ENCODE peak calls at places on chromosome 13, in four cellular contexts. Z is A549, M is IMR-90, J is K562. C is an unnamed sample.

GRCh38 chr13:73278186-73278585 is 219.4 kb downstream of the KLF5 start:
- DNase-seq in Z (no peak), M (no peak), J (no peak), C (no peak)

GRCh38 chr13:34019870-34020269 is 201.9 kb downstream of the RFC3 start:
- DNase-seq in Z (peak), M (no peak), J (no peak), C (no peak)

GRCh38 chr13:27822258-27822872 is 30.1 kb downstream of the GSX1 start:
- DNase-seq in J (no peak), M (no peak), Z (no peak), C (no peak)

GRCh38 chr13:64471916-64472315 is 2758.2 kb downstream of the PCDH9 start:
- DNase-seq in Z (peak), J (no peak), M (peak), C (no peak)

GRCh38 chr13:55761986-55762385 is 1378.7 kb upstream of the PRR20A start:
- DNase-seq in Z (no peak), M (no peak), J (no peak), C (no peak)

GRCh38 chr13:110475550-110476219 is 85.8 kb downstream of the RAB20 start:
- DNase-seq in Z (no peak), M (no peak), J (no peak), C (no peak)

GRCh38 chr13:91375119-91375729 is 23.2 kb upstream of the GPC5 start:
- DNase-seq in M (peak), Z (peak), J (peak), C (no peak)

GRCh38 chr13:87403748-87404432 is 267.3 kb upstream of the SLITRK5 start:
- DNase-seq in M (no peak), J (no peak), Z (no peak), C (no peak)

GRCh38 chr13:58239774-58240268 is 608.3 kb downstream of the PCDH17 start:
- DNase-seq in Z (no peak), J (no peak), M (no peak), C (no peak)

GRCh38 chr13:60265566-60265965 is 101.8 kb upstream of the DIAPH3 start:
- DNase-seq in J (no peak), M (no peak), Z (no peak), C (no peak)

GRCh38 chr13:33606692-33607091 is 211.3 kb upstream of the RFC3 start:
- DNase-seq in J (no peak), Z (peak), M (no peak), C (no peak)

GRCh38 chr13:99981115-99982020 is at the start of gene ZIC2:
- DNase-seq in Z (peak), M (no peak), J (peak), C (no peak)

GRCh38 chr13:21686761-21687391 is 16.0 kb downstream of the FGF9 start:
- DNase-seq in M (no peak), J (no peak), Z (no peak), C (peak)

GRCh38 chr13:33634526-33635111 is 183.3 kb upstream of the RFC3 start:
- DNase-seq in M (no peak), Z (no peak), J (no peak), C (no peak)

GRCh38 chr13:33671560-33671959 is 146.4 kb upstream of the RFC3 start:
- DNase-seq in Z (no peak), J (no peak), M (no peak), C (no peak)

GRCh38 chr13:85204668-85205344 is 594.4 kb downstream of the SLITRK6 start:
- DNase-seq in Z (no peak), J (no peak), M (no peak), C (no peak)

GRCh38 chr13:77492982-77493381 is 42.5 kb upstream of the SCEL start:
- DNase-seq in Z (peak), M (no peak), J (no peak), C (no peak)

GRCh38 chr13:68713394-68713793 is 1394.2 kb upstream of the ATXN8OS start:
- DNase-seq in Z (no peak), M (no peak), J (no peak), C (no peak)

GRCh38 chr13:65472336-65472735 is 1757.8 kb downstream of the PCDH9 start:
- DNase-seq in Z (no peak), J (no peak), M (no peak), C (no peak)

GRCh38 chr13:74886496-74886895 is 595.5 kb downstream of the TBC1D4 start:
- DNase-seq in M (peak), Z (peak), J (no peak), C (no peak)

GRCh38 chr13:112907916-112908315 is 61.1 kb upstream of the MCF2L start:
- DNase-seq in Z (no peak), J (no peak), M (no peak), C (no peak)

GRCh38 chr13:103203750-103204330 is 137.6 kb upstream of the SLC10A2 start:
- DNase-seq in Z (no peak), M (no peak), J (no peak), C (no peak)

GRCh38 chr13:74301200-74302063 is 167.2 kb upstream of the KLF12 start:
- DNase-seq in J (no peak), M (peak), Z (no peak), C (no peak)

GRCh38 chr13:91017669-91018053 is 329.8 kb upstream of the MIR17HG start:
- DNase-seq in M (no peak), Z (peak), J (no peak), C (no peak)

GRCh38 chr13:101785858-101786257 is 333.4 kb downstream of the ITGBL1 start:
- DNase-seq in J (no peak), Z (peak), M (peak), C (no peak)

GRCh38 chr13:50957620-50958019 is 48.0 kb downstream of the RNASEH2B start:
- DNase-seq in Z (no peak), J (no peak), M (no peak), C (no peak)

GRCh38 chr13:99687728-99688397 is 186.6 kb downstream of the TM9SF2 start:
- DNase-seq in Z (no peak), J (no peak), M (no peak), C (no peak)

GRCh38 chr13:85093808-85094207 is 705.4 kb downstream of the SLITRK6 start:
- DNase-seq in J (no peak), M (no peak), Z (no peak), C (no peak)

GRCh38 chr13:73984949-73985691 is 149.1 kb downstream of the KLF12 start:
- DNase-seq in M (no peak), J (no peak), Z (no peak), C (no peak)

GRCh38 chr13:48600374-48601364 is 53.1 kb upstream of the CYSLTR2 start:
- DNase-seq in M (peak), Z (no peak), J (no peak), C (no peak)

DNA sequence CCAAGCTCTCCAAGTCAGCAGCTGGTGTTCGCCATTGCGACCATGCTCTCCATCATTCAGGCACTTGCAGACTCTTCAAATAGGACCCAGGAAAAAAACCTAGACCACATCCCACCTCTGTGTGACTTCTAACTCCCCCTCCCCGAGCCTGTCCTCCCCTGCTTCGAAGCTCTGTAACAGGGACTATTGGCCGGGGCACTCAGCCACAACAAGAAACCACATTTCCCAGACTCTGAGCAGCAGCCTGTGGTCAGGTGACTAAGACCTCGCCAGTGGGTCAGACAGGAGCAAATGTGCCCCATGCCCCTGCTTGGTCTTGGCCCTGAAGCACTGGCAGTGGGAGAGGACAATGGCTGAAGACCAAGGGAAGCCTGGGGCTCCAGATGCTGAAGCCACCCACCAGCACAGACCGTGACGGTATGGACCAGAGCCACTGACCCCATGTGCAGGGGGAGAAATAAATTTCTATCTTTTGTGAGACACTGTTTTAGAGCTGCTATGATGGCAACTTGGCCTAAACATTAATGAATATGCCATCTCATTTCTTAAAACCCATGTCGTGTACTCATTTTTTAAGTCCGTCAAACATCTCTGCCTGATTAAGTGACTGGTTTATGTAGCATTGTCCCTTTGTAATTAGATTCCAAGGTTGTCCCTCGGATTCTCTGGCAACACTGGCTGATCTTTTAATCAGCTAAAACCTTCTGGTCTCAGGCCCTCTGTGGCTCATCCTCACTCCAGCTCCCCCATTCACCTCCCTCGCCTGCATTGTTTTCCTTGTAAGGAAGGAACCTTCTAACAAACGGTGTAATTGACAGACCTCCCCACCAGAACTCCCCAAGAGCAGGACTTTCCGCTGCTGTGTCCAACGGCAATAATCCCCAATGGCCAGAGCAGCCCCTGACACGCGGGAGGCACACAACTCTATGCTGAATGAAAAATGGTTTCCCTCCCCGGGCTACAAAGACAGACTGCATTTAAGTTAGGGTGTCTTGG is 98.5 kb downstream of the STK24 start:
- DNase-seq in Z (no peak), J (peak), M (peak), C (peak)
- TF ChIP-seq RCOR1 in Z (no peak), J (no peak), M (no peak), C (no peak)

DNA sequence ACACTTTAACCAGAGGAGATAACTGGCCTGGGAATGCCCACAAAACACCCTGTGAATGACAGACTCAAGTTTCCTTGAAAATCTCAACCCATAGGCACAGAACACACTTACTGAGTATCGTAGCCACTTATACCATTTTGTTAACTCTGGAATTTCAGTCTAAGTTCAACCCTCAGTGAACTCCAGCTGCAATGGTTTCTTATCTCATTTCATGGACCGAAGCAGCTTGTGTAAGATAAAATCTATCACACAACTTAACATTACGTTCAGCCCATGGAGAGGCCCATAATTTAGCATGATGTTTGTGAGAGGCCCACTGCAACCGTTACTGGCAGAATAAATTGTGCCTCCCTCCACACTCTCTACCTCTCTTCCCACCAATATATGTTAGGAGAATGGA is 323.0 kb downstream of the DNAJC15 start:
- DNase-seq in J (no peak), Z (no peak), M (no peak), C (no peak)
- TF ChIP-seq RCOR1 in J (no peak), Z (no peak), M (no peak), C (no peak)

DNA sequence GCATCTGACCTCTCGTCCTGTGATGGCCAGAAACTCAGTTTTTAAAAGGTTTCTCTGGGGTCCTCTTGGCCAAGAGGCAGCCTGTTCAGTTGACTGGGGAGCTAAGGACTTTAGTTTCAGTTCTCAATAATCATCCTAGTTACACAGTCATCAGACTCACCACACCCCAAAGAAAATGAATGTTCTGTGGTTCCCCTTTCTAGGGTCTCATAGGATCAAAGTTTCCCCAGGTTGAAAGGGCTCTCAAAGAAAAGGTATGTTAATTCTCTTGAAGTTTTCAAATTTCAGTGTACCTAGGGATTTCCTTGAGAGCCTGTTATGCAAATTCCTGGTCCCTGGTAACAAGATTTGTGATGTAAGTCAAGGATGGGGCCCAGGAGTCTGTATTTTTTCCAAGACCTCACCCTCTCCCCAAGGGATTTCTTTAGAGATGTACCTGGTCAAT is 94.9 kb downstream of the FAM216B start:
- DNase-seq in Z (no peak), J (no peak), M (no peak), C (peak)
- TF ChIP-seq RCOR1 in Z (no peak), J (no peak), M (no peak), C (no peak)

GRCh38 chr13:98233127-98233526 is 56.1 kb upstream of the RNF113B start:
- DNase-seq in Z (no peak), M (no peak), J (no peak), C (no peak)
- TF ChIP-seq RCOR1 in Z (no peak), M (no peak), J (no peak), C (no peak)

GRCh38 chr13:30113983-30114491 is 193.3 kb downstream of the KATNAL1 start:
- DNase-seq in J (peak), Z (no peak), M (no peak), C (no peak)
- TF ChIP-seq RCOR1 in J (no peak), Z (no peak), M (no peak), C (no peak)

DNA sequence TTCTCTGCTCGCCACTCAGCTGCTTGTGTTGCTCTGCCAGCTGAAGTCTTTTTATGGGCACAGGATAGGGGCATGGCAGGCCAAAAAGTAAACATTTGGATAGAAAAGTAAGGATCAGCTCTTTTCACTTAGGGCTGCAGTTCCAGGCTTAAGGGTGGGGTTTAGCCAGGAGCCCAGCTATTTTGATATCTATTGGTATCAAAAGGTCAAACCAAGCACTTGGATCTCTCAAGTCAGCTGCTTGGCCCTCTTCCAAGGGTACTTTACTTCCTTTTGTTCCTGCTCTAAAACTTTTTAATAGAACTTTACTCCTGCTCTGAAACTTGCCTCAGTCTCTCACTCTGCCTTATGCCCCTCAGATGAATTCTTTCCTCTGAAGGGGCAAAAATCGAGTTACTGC is 55.7 kb upstream of the ABCC4 start:
- DNase-seq in Z (no peak), J (no peak), M (no peak), C (no peak)
- TF ChIP-seq RCOR1 in Z (no peak), J (no peak), M (no peak), C (no peak)

GRCh38 chr13:36130542-36131214 is 504 bp downstream of the DCLK1 start:
- DNase-seq in Z (no peak), J (no peak), M (no peak), C (no peak)

GRCh38 chr13:36133950-36134349 is 2.8 kb upstream of the DCLK1 start:
- DNase-seq in M (no peak), Z (no peak), J (no peak), C (no peak)

GRCh38 chr13:36131215-36131930 is at the start of gene DCLK1:
- DNase-seq in J (no peak), Z (no peak), M (no peak), C (no peak)

GRCh38 chr13:36130168-36130541 is 1.0 kb downstream of the DCLK1 start:
- DNase-seq in J (no peak), M (no peak), Z (no peak), C (no peak)

GRCh38 chr13:36131931-36132297 is 732 bp upstream of the DCLK1 start:
- DNase-seq in M (no peak), J (no peak), Z (no peak), C (no peak)
- TF ChIP-seq RCOR1 in M (no peak), J (no peak), Z (no peak), C (no peak)

C was measured in GM12878.